ENCODE peak calls at places on chromosomes 6 and 20, in five cellular contexts. One of them, this sample, is unnamed.

GRCh38 chr6:159968295-159969203 is at the start of gene IGF2R:
- DNase-seq in RWPE1: peak
- DNase-seq in AG08396: peak
- DNase-seq in NCI-H2081 treated with DMSO at 0.1 percent for 48 hours: no peak
- DNase-seq in osteoblast: peak
- DNase-seq in this sample: no peak

GRCh38 chr6:121627761-121628160 is 192.3 kb downstream of the GJA1 start:
- DNase-seq in RWPE1: peak
- DNase-seq in AG08396: no peak
- DNase-seq in NCI-H2081 treated with DMSO at 0.1 percent for 48 hours: no peak
- DNase-seq in osteoblast: no peak
- DNase-seq in this sample: no peak

GRCh38 chr6:6788394-6789020 is 200.0 kb downstream of the LY86 start:
- DNase-seq in RWPE1: no peak
- DNase-seq in AG08396: no peak
- DNase-seq in NCI-H2081 treated with DMSO at 0.1 percent for 48 hours: no peak
- DNase-seq in osteoblast: no peak
- DNase-seq in this sample: no peak

GRCh38 chr6:43743682-43744381 is 26.2 kb upstream of the VEGFA start:
- DNase-seq in RWPE1: no peak
- DNase-seq in AG08396: no peak
- DNase-seq in NCI-H2081 treated with DMSO at 0.1 percent for 48 hours: no peak
- DNase-seq in osteoblast: no peak
- DNase-seq in this sample: no peak

GRCh38 chr20:38252292-38253288 is 7.9 kb downstream of the KIAA1755 start:
- DNase-seq in RWPE1: no peak
- DNase-seq in AG08396: no peak
- DNase-seq in NCI-H2081 treated with DMSO at 0.1 percent for 48 hours: no peak
- DNase-seq in osteoblast: no peak
- DNase-seq in this sample: no peak

GRCh38 chr20:17559338-17559737 is 10.5 kb upstream of the DSTN start:
- DNase-seq in RWPE1: no peak
- DNase-seq in AG08396: no peak
- DNase-seq in NCI-H2081 treated with DMSO at 0.1 percent for 48 hours: no peak
- DNase-seq in osteoblast: no peak
- DNase-seq in this sample: no peak

GRCh38 chr6:122154912-122155516 is 244.4 kb upstream of the HSF2 start:
- DNase-seq in RWPE1: no peak
- DNase-seq in AG08396: no peak
- DNase-seq in NCI-H2081 treated with DMSO at 0.1 percent for 48 hours: no peak
- DNase-seq in osteoblast: no peak
- DNase-seq in this sample: no peak

GRCh38 chr6:19849196-19849595 is 12.0 kb downstream of the ID4 start:
- DNase-seq in RWPE1: no peak
- DNase-seq in AG08396: no peak
- DNase-seq in NCI-H2081 treated with DMSO at 0.1 percent for 48 hours: no peak
- DNase-seq in osteoblast: no peak
- DNase-seq in this sample: no peak

GRCh38 chr6:30556714-30556963 is 350 bp upstream of the GNL1 start:
- DNase-seq in RWPE1: peak
- DNase-seq in AG08396: no peak
- DNase-seq in NCI-H2081 treated with DMSO at 0.1 percent for 48 hours: no peak
- DNase-seq in osteoblast: no peak
- DNase-seq in this sample: no peak

GRCh38 chr6:112933947-112934346 is 586.8 kb downstream of the RFPL4B start:
- DNase-seq in RWPE1: no peak
- DNase-seq in AG08396: peak
- DNase-seq in NCI-H2081 treated with DMSO at 0.1 percent for 48 hours: no peak
- DNase-seq in osteoblast: no peak
- DNase-seq in this sample: no peak

GRCh38 chr6:17672064-17672718 is 34.5 kb downstream of the NUP153 start:
- DNase-seq in RWPE1: no peak
- DNase-seq in AG08396: no peak
- DNase-seq in NCI-H2081 treated with DMSO at 0.1 percent for 48 hours: no peak
- DNase-seq in osteoblast: no peak
- DNase-seq in this sample: no peak

GRCh38 chr6:170200458-170200891 is 90.4 kb downstream of the DLL1 start:
- DNase-seq in RWPE1: no peak
- DNase-seq in AG08396: no peak
- DNase-seq in NCI-H2081 treated with DMSO at 0.1 percent for 48 hours: no peak
- DNase-seq in osteoblast: no peak
- DNase-seq in this sample: no peak

GRCh38 chr6:164412566-164412965 is 896.8 kb downstream of the C6orf118 start:
- DNase-seq in RWPE1: peak
- DNase-seq in AG08396: no peak
- DNase-seq in NCI-H2081 treated with DMSO at 0.1 percent for 48 hours: no peak
- DNase-seq in osteoblast: no peak
- DNase-seq in this sample: no peak

GRCh38 chr20:10745790-10746189 is 72.0 kb upstream of the JAG1 start:
- DNase-seq in RWPE1: no peak
- DNase-seq in AG08396: no peak
- DNase-seq in NCI-H2081 treated with DMSO at 0.1 percent for 48 hours: no peak
- DNase-seq in osteoblast: no peak
- DNase-seq in this sample: no peak

GRCh38 chr20:24665196-24665595 is 195.8 kb downstream of the SYNDIG1 start:
- DNase-seq in RWPE1: no peak
- DNase-seq in AG08396: no peak
- DNase-seq in NCI-H2081 treated with DMSO at 0.1 percent for 48 hours: no peak
- DNase-seq in osteoblast: no peak
- DNase-seq in this sample: no peak

GRCh38 chr20:59678951-59679350 is 74.6 kb downstream of the PHACTR3 start:
- DNase-seq in RWPE1: no peak
- DNase-seq in AG08396: no peak
- DNase-seq in NCI-H2081 treated with DMSO at 0.1 percent for 48 hours: no peak
- DNase-seq in osteoblast: no peak
- DNase-seq in this sample: no peak

GRCh38 chr20:37931153-37931922 is 28.4 kb downstream of the VSTM2L start:
- DNase-seq in RWPE1: no peak
- DNase-seq in AG08396: no peak
- DNase-seq in NCI-H2081 treated with DMSO at 0.1 percent for 48 hours: no peak
- DNase-seq in osteoblast: peak
- DNase-seq in this sample: no peak

GRCh38 chr6:70684794-70685493 is 17.3 kb downstream of the SMAP1 start:
- DNase-seq in RWPE1: no peak
- DNase-seq in AG08396: no peak
- DNase-seq in NCI-H2081 treated with DMSO at 0.1 percent for 48 hours: no peak
- DNase-seq in osteoblast: no peak
- DNase-seq in this sample: no peak

GRCh38 chr20:25863536-25864325 is 167.1 kb upstream of the ZNF337 start:
- DNase-seq in RWPE1: no peak
- DNase-seq in AG08396: no peak
- DNase-seq in NCI-H2081 treated with DMSO at 0.1 percent for 48 hours: no peak
- DNase-seq in osteoblast: peak
- DNase-seq in this sample: no peak

GRCh38 chr6:13733178-13733851 is 21.7 kb upstream of the RANBP9 start:
- DNase-seq in RWPE1: peak
- DNase-seq in AG08396: peak
- DNase-seq in NCI-H2081 treated with DMSO at 0.1 percent for 48 hours: no peak
- DNase-seq in osteoblast: peak
- DNase-seq in this sample: no peak

GRCh38 chr6:106773482-106773881 is 144.1 kb downstream of the QRSL1 start:
- DNase-seq in RWPE1: no peak
- DNase-seq in AG08396: no peak
- DNase-seq in NCI-H2081 treated with DMSO at 0.1 percent for 48 hours: no peak
- DNase-seq in osteoblast: no peak
- DNase-seq in this sample: no peak

GRCh38 chr20:13017883-13018535 is 9.2 kb downstream of the SPTLC3 start:
- DNase-seq in RWPE1: no peak
- DNase-seq in AG08396: no peak
- DNase-seq in NCI-H2081 treated with DMSO at 0.1 percent for 48 hours: no peak
- DNase-seq in osteoblast: no peak
- DNase-seq in this sample: no peak

GRCh38 chr6:130020892-130021483 is 2.6 kb downstream of the L3MBTL3 start:
- DNase-seq in RWPE1: peak
- DNase-seq in AG08396: peak
- DNase-seq in NCI-H2081 treated with DMSO at 0.1 percent for 48 hours: no peak
- DNase-seq in osteoblast: peak
- DNase-seq in this sample: peak

This sample was measured in GM12878.